ENCODE peak calls at places on chromosomes 4 and X, in nine cellular contexts. One of them, this sample, is unnamed.

GRCh38 chrX:44244008-44244407 is 99.5 kb downstream of the EFHC2 start:
- DNase-seq in Peyer's patch: no peak
- DNase-seq in left ventricle myocardium inferior: no peak
- DNase-seq in heart right ventricle: no peak
- DNase-seq in right cardiac atrium: no peak
- DNase-seq in psoas muscle: no peak
- DNase-seq in Karpas-422: peak; percentile 62
- DNase-seq in SJSA1: no peak
- DNase-seq in fibroblast of lung: peak; percentile 61
- DNase-seq in this sample: peak; percentile 41

GRCh38 chr4:24978291-24979072 is 52.3 kb downstream of the LGI2 start:
- DNase-seq in Peyer's patch: no peak
- DNase-seq in left ventricle myocardium inferior: no peak
- DNase-seq in heart right ventricle: no peak
- DNase-seq in right cardiac atrium: no peak
- DNase-seq in psoas muscle: no peak
- DNase-seq in Karpas-422: peak; percentile 58
- DNase-seq in SJSA1: no peak
- DNase-seq in fibroblast of lung: no peak
- DNase-seq in this sample: no peak

GRCh38 chr4:128721896-128722295 is 87.6 kb upstream of the JADE1 start:
- DNase-seq in Peyer's patch: no peak
- DNase-seq in left ventricle myocardium inferior: no peak
- DNase-seq in heart right ventricle: no peak
- DNase-seq in right cardiac atrium: no peak
- DNase-seq in psoas muscle: no peak
- DNase-seq in Karpas-422: no peak
- DNase-seq in SJSA1: no peak
- DNase-seq in fibroblast of lung: no peak
- DNase-seq in this sample: no peak

GRCh38 chr4:19776929-19777328 is 474.8 kb upstream of the SLIT2 start:
- DNase-seq in Peyer's patch: no peak
- DNase-seq in left ventricle myocardium inferior: no peak
- DNase-seq in heart right ventricle: no peak
- DNase-seq in right cardiac atrium: no peak
- DNase-seq in psoas muscle: no peak
- DNase-seq in Karpas-422: no peak
- DNase-seq in SJSA1: no peak
- DNase-seq in fibroblast of lung: peak; percentile 21
- DNase-seq in this sample: no peak

GRCh38 chr4:98861100-98861499 is 67.8 kb downstream of the EIF4E start:
- DNase-seq in Peyer's patch: no peak
- DNase-seq in left ventricle myocardium inferior: no peak
- DNase-seq in heart right ventricle: no peak
- DNase-seq in right cardiac atrium: no peak
- DNase-seq in psoas muscle: no peak
- DNase-seq in Karpas-422: no peak
- DNase-seq in SJSA1: no peak
- DNase-seq in fibroblast of lung: no peak
- DNase-seq in this sample: no peak

GRCh38 chr4:33592701-33593100 is 2651.6 kb downstream of the ARAP2 start:
- DNase-seq in Peyer's patch: no peak
- DNase-seq in left ventricle myocardium inferior: no peak
- DNase-seq in heart right ventricle: no peak
- DNase-seq in right cardiac atrium: no peak
- DNase-seq in psoas muscle: no peak
- DNase-seq in Karpas-422: no peak
- DNase-seq in SJSA1: no peak
- DNase-seq in fibroblast of lung: peak; percentile 1
- DNase-seq in this sample: no peak

GRCh38 chrX:66638591-66639500 is at the start of gene EDA2R:
- DNase-seq in Peyer's patch: no peak
- DNase-seq in left ventricle myocardium inferior: no peak
- DNase-seq in heart right ventricle: no peak
- DNase-seq in right cardiac atrium: no peak
- DNase-seq in psoas muscle: no peak
- DNase-seq in Karpas-422: no peak
- DNase-seq in SJSA1: peak; percentile 72
- DNase-seq in fibroblast of lung: peak; percentile 48
- DNase-seq in this sample: no peak

GRCh38 chr4:48173055-48173991 is 39.3 kb upstream of the TXK start:
- DNase-seq in Peyer's patch: no peak
- DNase-seq in left ventricle myocardium inferior: no peak
- DNase-seq in heart right ventricle: no peak
- DNase-seq in right cardiac atrium: no peak
- DNase-seq in psoas muscle: no peak
- DNase-seq in Karpas-422: no peak
- DNase-seq in SJSA1: peak; percentile 51
- DNase-seq in fibroblast of lung: peak; percentile 68
- DNase-seq in this sample: no peak

GRCh38 chrX:30308263-30309138 is 689 bp downstream of the NR0B1 start:
- DNase-seq in Peyer's patch: peak; percentile 22
- DNase-seq in left ventricle myocardium inferior: no peak
- DNase-seq in heart right ventricle: no peak
- DNase-seq in right cardiac atrium: peak; percentile 33
- DNase-seq in psoas muscle: peak; percentile 48
- DNase-seq in Karpas-422: no peak
- DNase-seq in SJSA1: peak; percentile 88
- DNase-seq in fibroblast of lung: peak; percentile 13
- DNase-seq in this sample: no peak

GRCh38 chrX:153882086-153882498 is 3.9 kb downstream of the L1CAM start:
- DNase-seq in Peyer's patch: no peak
- DNase-seq in left ventricle myocardium inferior: no peak
- DNase-seq in heart right ventricle: no peak
- DNase-seq in right cardiac atrium: no peak
- DNase-seq in psoas muscle: no peak
- DNase-seq in Karpas-422: no peak
- DNase-seq in SJSA1: no peak
- DNase-seq in fibroblast of lung: no peak
- DNase-seq in this sample: no peak

GRCh38 chrX:111892375-111892774 is 16.4 kb downstream of the TRPC5OS start:
- DNase-seq in Peyer's patch: no peak
- DNase-seq in left ventricle myocardium inferior: no peak
- DNase-seq in heart right ventricle: no peak
- DNase-seq in right cardiac atrium: no peak
- DNase-seq in psoas muscle: no peak
- DNase-seq in Karpas-422: no peak
- DNase-seq in SJSA1: no peak
- DNase-seq in fibroblast of lung: no peak
- DNase-seq in this sample: no peak

GRCh38 chr4:159368320-159368719 is 265.4 kb downstream of the RAPGEF2 start:
- DNase-seq in Peyer's patch: no peak
- DNase-seq in left ventricle myocardium inferior: no peak
- DNase-seq in heart right ventricle: no peak
- DNase-seq in right cardiac atrium: no peak
- DNase-seq in psoas muscle: no peak
- DNase-seq in Karpas-422: no peak
- DNase-seq in SJSA1: no peak
- DNase-seq in fibroblast of lung: no peak
- DNase-seq in this sample: no peak

GRCh38 chr4:125322363-125322730 is 7.6 kb downstream of the FAT4 start:
- DNase-seq in Peyer's patch: no peak
- DNase-seq in left ventricle myocardium inferior: no peak
- DNase-seq in heart right ventricle: no peak
- DNase-seq in right cardiac atrium: no peak
- DNase-seq in psoas muscle: no peak
- DNase-seq in Karpas-422: no peak
- DNase-seq in SJSA1: peak; percentile 52
- DNase-seq in fibroblast of lung: peak; percentile 58
- DNase-seq in this sample: no peak

GRCh38 chr4:88097781-88098180 is 60.7 kb downstream of the ABCG2 start:
- DNase-seq in Peyer's patch: no peak
- DNase-seq in left ventricle myocardium inferior: no peak
- DNase-seq in heart right ventricle: no peak
- DNase-seq in right cardiac atrium: no peak
- DNase-seq in psoas muscle: no peak
- DNase-seq in Karpas-422: no peak
- DNase-seq in SJSA1: no peak
- DNase-seq in fibroblast of lung: no peak
- DNase-seq in this sample: no peak

GRCh38 chr4:4362991-4363697 is 23.8 kb upstream of the NSG1 start:
- DNase-seq in Peyer's patch: peak; percentile 14
- DNase-seq in left ventricle myocardium inferior: no peak
- DNase-seq in heart right ventricle: no peak
- DNase-seq in right cardiac atrium: no peak
- DNase-seq in psoas muscle: no peak
- DNase-seq in Karpas-422: peak; percentile 50
- DNase-seq in SJSA1: no peak
- DNase-seq in fibroblast of lung: no peak
- DNase-seq in this sample: no peak

GRCh38 chr4:243407-243806 is 61.9 kb downstream of the ZNF732 start:
- DNase-seq in Peyer's patch: no peak
- DNase-seq in left ventricle myocardium inferior: no peak
- DNase-seq in heart right ventricle: no peak
- DNase-seq in right cardiac atrium: no peak
- DNase-seq in psoas muscle: no peak
- DNase-seq in Karpas-422: no peak
- DNase-seq in SJSA1: no peak
- DNase-seq in fibroblast of lung: no peak
- DNase-seq in this sample: no peak

GRCh38 chr4:153153339-153153851 is 50.8 kb upstream of the TRIM2 start:
- DNase-seq in Peyer's patch: peak; percentile 77
- DNase-seq in left ventricle myocardium inferior: peak; percentile 34
- DNase-seq in heart right ventricle: peak; percentile 30
- DNase-seq in right cardiac atrium: peak; percentile 75
- DNase-seq in psoas muscle: peak; percentile 62
- DNase-seq in Karpas-422: peak; percentile 82
- DNase-seq in SJSA1: peak; percentile 76
- DNase-seq in fibroblast of lung: peak; percentile 15
- DNase-seq in this sample: peak; percentile 61

GRCh38 chrX:151970661-151971060 is 3.8 kb downstream of the GABRE start:
- DNase-seq in Peyer's patch: no peak
- DNase-seq in left ventricle myocardium inferior: peak; percentile 75
- DNase-seq in heart right ventricle: peak; percentile 71
- DNase-seq in right cardiac atrium: peak; percentile 85
- DNase-seq in psoas muscle: peak; percentile 84
- DNase-seq in Karpas-422: no peak
- DNase-seq in SJSA1: peak; percentile 84
- DNase-seq in fibroblast of lung: peak; percentile 89
- DNase-seq in this sample: no peak

GRCh38 chrX:25976683-25977310 is 161.3 kb upstream of the MAGEB18 start:
- DNase-seq in Peyer's patch: no peak
- DNase-seq in left ventricle myocardium inferior: no peak
- DNase-seq in heart right ventricle: no peak
- DNase-seq in right cardiac atrium: peak; percentile 14
- DNase-seq in psoas muscle: no peak
- DNase-seq in Karpas-422: no peak
- DNase-seq in SJSA1: no peak
- DNase-seq in fibroblast of lung: no peak
- DNase-seq in this sample: no peak

DNA sequence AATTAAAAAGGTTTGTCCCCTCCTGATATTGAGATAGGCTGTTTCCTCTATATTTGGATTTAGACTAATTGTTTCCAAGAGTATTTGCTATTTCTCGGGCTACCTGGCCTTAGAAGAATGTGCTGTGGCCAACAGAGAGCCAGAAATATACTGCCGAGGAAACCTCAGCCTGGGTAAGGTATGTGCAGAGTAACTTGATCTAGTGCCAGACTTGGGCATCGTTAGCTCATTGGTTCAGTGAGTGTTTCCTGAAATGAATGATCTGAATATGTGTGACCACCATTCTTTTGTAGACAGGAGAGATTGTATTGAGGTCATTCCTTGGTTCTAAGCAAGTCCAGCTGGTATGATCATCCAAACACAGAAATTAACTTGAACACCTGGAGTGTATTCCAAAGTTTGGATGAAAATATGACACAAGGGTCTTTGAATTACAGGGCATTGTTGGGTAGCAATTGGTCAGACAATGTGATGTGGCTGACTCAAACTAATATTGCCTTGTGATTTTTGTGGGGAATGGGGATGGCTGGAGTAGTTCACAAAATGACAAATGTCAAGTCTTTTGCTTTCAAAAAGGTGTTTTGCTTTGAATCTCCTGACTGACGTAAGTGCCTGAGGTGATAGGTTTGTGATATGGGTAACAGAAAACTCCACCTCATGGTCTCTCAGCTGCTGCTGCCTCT is 100.2 kb upstream of the CXCL13 start:
- DNase-seq in Peyer's patch: no peak
- DNase-seq in left ventricle myocardium inferior: no peak
- DNase-seq in heart right ventricle: no peak
- DNase-seq in right cardiac atrium: no peak
- DNase-seq in psoas muscle: no peak
- DNase-seq in Karpas-422: no peak
- DNase-seq in SJSA1: no peak
- DNase-seq in fibroblast of lung: no peak
- DNase-seq in this sample: no peak
- H3K4me1 ChIP-seq in Peyer's patch: no peaks in the 10 kb centered on the region
- H3K4me1 ChIP-seq in left ventricle myocardium inferior: no peaks in the 10 kb centered on the region
- H3K4me1 ChIP-seq in heart right ventricle: no peaks in the 10 kb centered on the region
- H3K4me1 ChIP-seq in right cardiac atrium: no peaks in the 10 kb centered on the region
- H3K4me1 ChIP-seq in psoas muscle: no peaks in the 10 kb centered on the region
- H3K4me1 ChIP-seq in Karpas-422: peaks cover 4% of the 10 kb centered on the region
- H3K4me1 ChIP-seq in SJSA1: peaks cover 17% of the 10 kb centered on the region
- H3K4me1 ChIP-seq in fibroblast of lung: no peaks in the 10 kb centered on the region
- H3K4me1 ChIP-seq in this sample: no peaks in the 10 kb centered on the region

GRCh38 chrX:39899876-39900787 is 197.6 kb downstream of the BCOR start:
- DNase-seq in Peyer's patch: no peak
- DNase-seq in left ventricle myocardium inferior: no peak
- DNase-seq in heart right ventricle: no peak
- DNase-seq in right cardiac atrium: no peak
- DNase-seq in psoas muscle: no peak
- DNase-seq in Karpas-422: no peak
- DNase-seq in SJSA1: no peak
- DNase-seq in fibroblast of lung: no peak
- DNase-seq in this sample: no peak
- H3K4me3 ChIP-seq in Peyer's patch: no peak overlapping the region
- H3K4me3 ChIP-seq in left ventricle myocardium inferior: peak overlapping the region; percentile 6
- H3K4me3 ChIP-seq in heart right ventricle: no peak overlapping the region
- H3K4me3 ChIP-seq in right cardiac atrium: no peak overlapping the region
- H3K4me3 ChIP-seq in psoas muscle: peak overlapping the region; percentile 18
- H3K4me3 ChIP-seq in Karpas-422: no peak overlapping the region
- H3K4me3 ChIP-seq in SJSA1: no peak overlapping the region
- H3K4me3 ChIP-seq in fibroblast of lung: no peak overlapping the region
- H3K4me3 ChIP-seq in this sample: no peak overlapping the region

DNA sequence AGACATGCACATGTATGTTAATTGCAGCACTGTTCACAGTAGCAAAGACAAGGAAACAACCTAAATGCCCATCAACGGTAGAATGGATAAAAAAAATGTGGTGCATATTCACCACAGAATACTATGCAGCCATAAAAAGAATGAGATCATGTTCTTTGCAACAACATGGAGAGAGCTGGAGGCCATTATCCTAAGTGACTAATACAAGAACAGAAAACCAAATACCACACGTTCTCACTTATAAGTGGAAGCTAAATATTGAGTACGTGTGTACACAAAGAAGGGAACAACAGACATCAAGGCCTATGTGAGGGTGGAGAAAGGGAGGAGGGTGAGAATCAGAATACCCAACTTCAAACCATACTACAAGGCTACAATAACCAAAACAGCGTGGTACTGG is 17.4 kb upstream of the LNX1 start:
- DNase-seq in Peyer's patch: no peak
- DNase-seq in left ventricle myocardium inferior: no peak
- DNase-seq in heart right ventricle: no peak
- DNase-seq in right cardiac atrium: no peak
- DNase-seq in psoas muscle: no peak
- DNase-seq in Karpas-422: no peak
- DNase-seq in SJSA1: no peak
- DNase-seq in fibroblast of lung: no peak
- DNase-seq in this sample: no peak
- H3K4me1 ChIP-seq in Peyer's patch: no peaks in the 10 kb centered on the region
- H3K4me1 ChIP-seq in left ventricle myocardium inferior: no peaks in the 10 kb centered on the region
- H3K4me1 ChIP-seq in heart right ventricle: no peaks in the 10 kb centered on the region
- H3K4me1 ChIP-seq in right cardiac atrium: no peaks in the 10 kb centered on the region
- H3K4me1 ChIP-seq in psoas muscle: no peaks in the 10 kb centered on the region
- H3K4me1 ChIP-seq in Karpas-422: no peaks in the 10 kb centered on the region
- H3K4me1 ChIP-seq in SJSA1: no peaks in the 10 kb centered on the region
- H3K4me1 ChIP-seq in fibroblast of lung: no peaks in the 10 kb centered on the region
- H3K4me1 ChIP-seq in this sample: no peaks in the 10 kb centered on the region

GRCh38 chr4:10094841-10095240 is 21.8 kb downstream of the WDR1 start:
- DNase-seq in Peyer's patch: no peak
- DNase-seq in left ventricle myocardium inferior: no peak
- DNase-seq in heart right ventricle: no peak
- DNase-seq in right cardiac atrium: peak; percentile 48
- DNase-seq in psoas muscle: peak; percentile 45
- DNase-seq in Karpas-422: no peak
- DNase-seq in SJSA1: no peak
- DNase-seq in fibroblast of lung: no peak
- DNase-seq in this sample: no peak
- H3K4me3 ChIP-seq in Peyer's patch: no peak overlapping the region
- H3K4me3 ChIP-seq in left ventricle myocardium inferior: no peak overlapping the region
- H3K4me3 ChIP-seq in heart right ventricle: no peak overlapping the region
- H3K4me3 ChIP-seq in right cardiac atrium: no peak overlapping the region
- H3K4me3 ChIP-seq in psoas muscle: no peak overlapping the region
- H3K4me3 ChIP-seq in Karpas-422: no peak overlapping the region
- H3K4me3 ChIP-seq in SJSA1: no peak overlapping the region
- H3K4me3 ChIP-seq in fibroblast of lung: no peak overlapping the region
- H3K4me3 ChIP-seq in this sample: no peak overlapping the region